ENCODE peak calls at places on chromosomes 5 and 9, in eight cellular contexts. W is lower leg skin; L is stimulated activated CD8-positive, alpha-beta memory T cell treated with anti-CD3 and anti-CD28 coated beads, Interleukin-2, amount 100 ng/mL, for 1 hour; A is Daoy; M is adipocyte; S is GM12878; Z is dorsolateral prefrontal cortex; U is AML-193. J is an unnamed sample.

GRCh38 chr5:103962023-103962422 is 399.4 kb upstream of the NUDT12 start:
- DNase-seq in W (no peak), L (no peak), A (no peak), M (no peak), S (no peak), Z (no peak), U (no peak), J (no peak)

GRCh38 chr9:90950600-90950999 is 149.0 kb downstream of the SYK start:
- DNase-seq in W (no peak), L (no peak), A (no peak), M (peak; percentile 56), S (no peak), Z (no peak), U (no peak), J (no peak)

GRCh38 chr9:113173341-113173740 is 22.5 kb downstream of the SLC31A2 start:
- DNase-seq in W (no peak), L (no peak), A (no peak), M (no peak), S (no peak), Z (no peak), U (no peak), J (no peak)

GRCh38 chr5:148393390-148393741 is 9.6 kb downstream of the FBXO38 start:
- DNase-seq in W (no peak), L (no peak), A (no peak), M (no peak), S (no peak), Z (no peak), U (no peak), J (no peak)

GRCh38 chr5:138438724-138439536 is at the start of gene REEP2:
- DNase-seq in W (peak; percentile 82), L (peak; percentile 22), A (peak; percentile 64), M (peak; percentile 78), S (no peak), Z (peak; percentile 63), U (no peak), J (peak; percentile 48)

GRCh38 chr5:169063269-169063919 is 237.5 kb downstream of the SLIT3 start:
- DNase-seq in W (no peak), L (no peak), A (no peak), M (no peak), S (no peak), Z (no peak), U (no peak), J (no peak)

GRCh38 chr5:71938886-71939285 is 168.4 kb upstream of the MAP1B start:
- DNase-seq in W (no peak), L (no peak), A (peak; percentile 65), M (no peak), S (no peak), Z (no peak), U (no peak), J (peak; percentile 23)

GRCh38 chr9:136261686-136262430 is 16.2 kb upstream of the QSOX2 start:
- DNase-seq in W (no peak), L (no peak), A (no peak), M (no peak), S (no peak), Z (no peak), U (no peak), J (no peak)

GRCh38 chr5:174556756-174557155 is 167.6 kb upstream of the MSX2 start:
- DNase-seq in W (no peak), L (no peak), A (no peak), M (no peak), S (no peak), Z (no peak), U (no peak), J (no peak)

GRCh38 chr9:20621553-20622329 is 558 bp downstream of the MLLT3 start:
- DNase-seq in W (peak; percentile 92), L (peak; percentile 27), A (peak; percentile 41), M (peak; percentile 76), S (no peak), Z (peak; percentile 80), U (peak; percentile 43), J (peak; percentile 80)

GRCh38 chr9:95581900-95582299 is 65.1 kb upstream of the PTCH1 start:
- DNase-seq in W (no peak), L (no peak), A (peak; percentile 44), M (no peak), S (no peak), Z (no peak), U (no peak), J (no peak)

GRCh38 chr5:97101189-97101910 is 41.1 kb downstream of the LIX1 start:
- DNase-seq in W (no peak), L (no peak), A (peak; percentile 20), M (peak; percentile 16), S (no peak), Z (no peak), U (no peak), J (peak; percentile 30)

GRCh38 chr9:92671323-92671722 is 1.4 kb upstream of the IPPK start:
- DNase-seq in W (peak; percentile 90), L (no peak), A (peak; percentile 95), M (peak; percentile 73), S (no peak), Z (no peak), U (no peak), J (peak; percentile 82)

GRCh38 chr5:120683580-120683979 is 219.5 kb downstream of the PRR16 start:
- DNase-seq in W (no peak), L (no peak), A (no peak), M (no peak), S (no peak), Z (no peak), U (no peak), J (peak; percentile 35)

GRCh38 chr5:7759951-7760580 is 90.9 kb downstream of the CFAP90 start:
- DNase-seq in W (no peak), L (no peak), A (no peak), M (no peak), S (no peak), Z (no peak), U (no peak), J (no peak)

GRCh38 chr5:89315194-89315593 is 432.2 kb upstream of the MEF2C start:
- DNase-seq in W (no peak), L (no peak), A (peak; percentile 57), M (no peak), S (no peak), Z (no peak), U (no peak), J (peak; percentile 88)